ENCODE peak calls at places on chromosomes 3 and 15, in eight cellular contexts. One of them, this sample, is unnamed.

GRCh38 chr3:149402481-149402880 is 25.0 kb upstream of the TM4SF1 start:
- DNase-seq in activated effector memory CD4-positive, alpha-beta T cell treated with Interleukin-2 at 50 U/mL for 16 hours: no peak
- DNase-seq in cardiac fibroblast: no peak
- DNase-seq in Ammon's horn: no peak
- DNase-seq in GM20000: no peak
- DNase-seq in stimulated activated CD8-positive, alpha-beta memory T cell treated with anti-CD3 and anti-CD28 coated beads, Interleukin-7, amount 100 ng/mL, for 48 hours: no peak
- DNase-seq in EL: no peak
- DNase-seq in ELF-1: no peak
- DNase-seq in this sample: no peak

GRCh38 chr3:82354181-82354696 is 592.8 kb upstream of the GBE1 start:
- DNase-seq in stimulated activated CD8-positive, alpha-beta memory T cell treated with anti-CD3 and anti-CD28 coated beads, Interleukin-7, amount 100 ng/mL, for 48 hours: no peak
- DNase-seq in cardiac fibroblast: no peak
- DNase-seq in Ammon's horn: peak
- DNase-seq in ELF-1: no peak
- DNase-seq in activated effector memory CD4-positive, alpha-beta T cell treated with Interleukin-2 at 50 U/mL for 16 hours: no peak
- DNase-seq in EL: no peak
- DNase-seq in GM20000: no peak
- DNase-seq in this sample: no peak

GRCh38 chr15:49438970-49439631 is 16.1 kb downstream of the FGF7 start:
- DNase-seq in EL: no peak
- DNase-seq in ELF-1: no peak
- DNase-seq in cardiac fibroblast: peak
- DNase-seq in stimulated activated CD8-positive, alpha-beta memory T cell treated with anti-CD3 and anti-CD28 coated beads, Interleukin-7, amount 100 ng/mL, for 48 hours: no peak
- DNase-seq in GM20000: peak
- DNase-seq in Ammon's horn: peak
- DNase-seq in activated effector memory CD4-positive, alpha-beta T cell treated with Interleukin-2 at 50 U/mL for 16 hours: no peak
- DNase-seq in this sample: no peak

GRCh38 chr3:42975955-42976354 is 3.2 kb upstream of the GASK1A start:
- DNase-seq in stimulated activated CD8-positive, alpha-beta memory T cell treated with anti-CD3 and anti-CD28 coated beads, Interleukin-7, amount 100 ng/mL, for 48 hours: no peak
- DNase-seq in cardiac fibroblast: no peak
- DNase-seq in GM20000: no peak
- DNase-seq in Ammon's horn: no peak
- DNase-seq in EL: no peak
- DNase-seq in activated effector memory CD4-positive, alpha-beta T cell treated with Interleukin-2 at 50 U/mL for 16 hours: no peak
- DNase-seq in ELF-1: no peak
- DNase-seq in this sample: no peak

GRCh38 chr3:122964844-122965243 is 62.7 kb downstream of the SEMA5B start:
- DNase-seq in stimulated activated CD8-positive, alpha-beta memory T cell treated with anti-CD3 and anti-CD28 coated beads, Interleukin-7, amount 100 ng/mL, for 48 hours: no peak
- DNase-seq in ELF-1: peak
- DNase-seq in EL: no peak
- DNase-seq in activated effector memory CD4-positive, alpha-beta T cell treated with Interleukin-2 at 50 U/mL for 16 hours: no peak
- DNase-seq in GM20000: no peak
- DNase-seq in Ammon's horn: no peak
- DNase-seq in cardiac fibroblast: no peak
- DNase-seq in this sample: no peak

GRCh38 chr15:43329222-43329959 is 982 bp downstream of the LCMT2 start:
- DNase-seq in ELF-1: peak
- DNase-seq in cardiac fibroblast: no peak
- DNase-seq in Ammon's horn: peak
- DNase-seq in GM20000: no peak
- DNase-seq in EL: peak
- DNase-seq in activated effector memory CD4-positive, alpha-beta T cell treated with Interleukin-2 at 50 U/mL for 16 hours: no peak
- DNase-seq in stimulated activated CD8-positive, alpha-beta memory T cell treated with anti-CD3 and anti-CD28 coated beads, Interleukin-7, amount 100 ng/mL, for 48 hours: no peak
- DNase-seq in this sample: peak

GRCh38 chr3:3766140-3766539 is 33.1 kb upstream of the LRRN1 start:
- DNase-seq in activated effector memory CD4-positive, alpha-beta T cell treated with Interleukin-2 at 50 U/mL for 16 hours: no peak
- DNase-seq in EL: no peak
- DNase-seq in GM20000: no peak
- DNase-seq in stimulated activated CD8-positive, alpha-beta memory T cell treated with anti-CD3 and anti-CD28 coated beads, Interleukin-7, amount 100 ng/mL, for 48 hours: no peak
- DNase-seq in Ammon's horn: no peak
- DNase-seq in cardiac fibroblast: no peak
- DNase-seq in ELF-1: no peak
- DNase-seq in this sample: no peak

GRCh38 chr3:123276346-123276745 is 74.6 kb downstream of the SEC22A start:
- DNase-seq in stimulated activated CD8-positive, alpha-beta memory T cell treated with anti-CD3 and anti-CD28 coated beads, Interleukin-7, amount 100 ng/mL, for 48 hours: no peak
- DNase-seq in cardiac fibroblast: no peak
- DNase-seq in Ammon's horn: peak
- DNase-seq in EL: no peak
- DNase-seq in ELF-1: no peak
- DNase-seq in GM20000: no peak
- DNase-seq in activated effector memory CD4-positive, alpha-beta T cell treated with Interleukin-2 at 50 U/mL for 16 hours: no peak
- DNase-seq in this sample: no peak

GRCh38 chr3:126399348-126399730 is 4.6 kb downstream of the CFAP100 start:
- DNase-seq in EL: no peak
- DNase-seq in stimulated activated CD8-positive, alpha-beta memory T cell treated with anti-CD3 and anti-CD28 coated beads, Interleukin-7, amount 100 ng/mL, for 48 hours: no peak
- DNase-seq in Ammon's horn: no peak
- DNase-seq in ELF-1: no peak
- DNase-seq in GM20000: peak
- DNase-seq in cardiac fibroblast: no peak
- DNase-seq in activated effector memory CD4-positive, alpha-beta T cell treated with Interleukin-2 at 50 U/mL for 16 hours: no peak
- DNase-seq in this sample: no peak

GRCh38 chr3:142000341-142000870 is 124.0 kb downstream of the ATP1B3 start:
- DNase-seq in activated effector memory CD4-positive, alpha-beta T cell treated with Interleukin-2 at 50 U/mL for 16 hours: no peak
- DNase-seq in ELF-1: no peak
- DNase-seq in GM20000: no peak
- DNase-seq in stimulated activated CD8-positive, alpha-beta memory T cell treated with anti-CD3 and anti-CD28 coated beads, Interleukin-7, amount 100 ng/mL, for 48 hours: no peak
- DNase-seq in Ammon's horn: no peak
- DNase-seq in cardiac fibroblast: peak
- DNase-seq in EL: peak
- DNase-seq in this sample: no peak

GRCh38 chr15:70853270-70853854 is 595 bp downstream of the LARP6 start:
- DNase-seq in Ammon's horn: peak
- DNase-seq in stimulated activated CD8-positive, alpha-beta memory T cell treated with anti-CD3 and anti-CD28 coated beads, Interleukin-7, amount 100 ng/mL, for 48 hours: no peak
- DNase-seq in ELF-1: peak
- DNase-seq in EL: peak
- DNase-seq in activated effector memory CD4-positive, alpha-beta T cell treated with Interleukin-2 at 50 U/mL for 16 hours: no peak
- DNase-seq in GM20000: peak
- DNase-seq in cardiac fibroblast: peak
- DNase-seq in this sample: no peak

GRCh38 chr3:15647629-15648167 is 46.2 kb downstream of the BTD start:
- DNase-seq in GM20000: peak
- DNase-seq in EL: peak
- DNase-seq in Ammon's horn: no peak
- DNase-seq in activated effector memory CD4-positive, alpha-beta T cell treated with Interleukin-2 at 50 U/mL for 16 hours: peak
- DNase-seq in ELF-1: no peak
- DNase-seq in cardiac fibroblast: peak
- DNase-seq in stimulated activated CD8-positive, alpha-beta memory T cell treated with anti-CD3 and anti-CD28 coated beads, Interleukin-7, amount 100 ng/mL, for 48 hours: no peak
- DNase-seq in this sample: no peak

GRCh38 chr3:123791898-123792297 is 92.2 kb downstream of the MYLK start:
- DNase-seq in Ammon's horn: peak
- DNase-seq in ELF-1: no peak
- DNase-seq in GM20000: no peak
- DNase-seq in stimulated activated CD8-positive, alpha-beta memory T cell treated with anti-CD3 and anti-CD28 coated beads, Interleukin-7, amount 100 ng/mL, for 48 hours: no peak
- DNase-seq in cardiac fibroblast: peak
- DNase-seq in activated effector memory CD4-positive, alpha-beta T cell treated with Interleukin-2 at 50 U/mL for 16 hours: no peak
- DNase-seq in EL: peak
- DNase-seq in this sample: no peak

GRCh38 chr3:41900265-41900664 is 61.6 kb downstream of the ULK4 start:
- DNase-seq in ELF-1: peak
- DNase-seq in EL: peak
- DNase-seq in stimulated activated CD8-positive, alpha-beta memory T cell treated with anti-CD3 and anti-CD28 coated beads, Interleukin-7, amount 100 ng/mL, for 48 hours: no peak
- DNase-seq in Ammon's horn: peak
- DNase-seq in activated effector memory CD4-positive, alpha-beta T cell treated with Interleukin-2 at 50 U/mL for 16 hours: no peak
- DNase-seq in cardiac fibroblast: peak
- DNase-seq in GM20000: no peak
- DNase-seq in this sample: no peak

GRCh38 chr3:45690331-45691035 is 1.3 kb downstream of the SACM1L start:
- DNase-seq in Ammon's horn: no peak
- DNase-seq in stimulated activated CD8-positive, alpha-beta memory T cell treated with anti-CD3 and anti-CD28 coated beads, Interleukin-7, amount 100 ng/mL, for 48 hours: no peak
- DNase-seq in GM20000: no peak
- DNase-seq in cardiac fibroblast: no peak
- DNase-seq in activated effector memory CD4-positive, alpha-beta T cell treated with Interleukin-2 at 50 U/mL for 16 hours: no peak
- DNase-seq in ELF-1: no peak
- DNase-seq in EL: no peak
- DNase-seq in this sample: peak

GRCh38 chr15:64521726-64522164 is 61.4 kb downstream of the ZNF609 start:
- DNase-seq in Ammon's horn: peak
- DNase-seq in activated effector memory CD4-positive, alpha-beta T cell treated with Interleukin-2 at 50 U/mL for 16 hours: no peak
- DNase-seq in cardiac fibroblast: peak
- DNase-seq in ELF-1: peak
- DNase-seq in EL: peak
- DNase-seq in GM20000: no peak
- DNase-seq in stimulated activated CD8-positive, alpha-beta memory T cell treated with anti-CD3 and anti-CD28 coated beads, Interleukin-7, amount 100 ng/mL, for 48 hours: no peak
- DNase-seq in this sample: peak